ENCODE peak calls at places on chromosomes 12 and 14, in nine cellular contexts. O is ELR; W is stimulated activated CD4-positive, alpha-beta T cell treated with anti-CD3 and anti-CD28 coated beads, TNF-alpha, amount 100 ng/mL, for 48 hours; U is mesenchymal stem cell; L is stimulated activated CD8-positive, alpha-beta memory T cell treated with anti-CD3 and anti-CD28 coated beads, Interleukin-15, amount 100 ng/mL, for 24 hours; K is NCI-H774; G is dermis microvascular lymphatic vessel endothelial cell; F is substantia nigra; R is WTC11. Q is an unnamed sample.

GRCh38 chr12:90652280-90652679 is 302.7 kb downstream of the CCER1 start:
- DNase-seq in O (no peak), W (no peak), U (no peak), L (no peak), K (no peak), G (no peak), F (no peak), R (no peak), Q (no peak)

GRCh38 chr14:100524933-100525243 is 62.3 kb downstream of the BEGAIN start:
- DNase-seq in O (no peak), W (peak; percentile 37), U (no peak), L (no peak), K (no peak), G (no peak), F (no peak), R (peak; percentile 76), Q (peak; percentile 32)

GRCh38 chr14:72753044-72753710 is 140.7 kb downstream of the DPF3 start:
- DNase-seq in O (no peak), W (no peak), U (no peak), L (no peak), K (no peak), G (no peak), F (no peak), R (no peak), Q (no peak)

GRCh38 chr12:113879658-113880057 is 86.5 kb downstream of the RBM19 start:
- DNase-seq in O (no peak), W (no peak), U (no peak), L (no peak), K (no peak), G (no peak), F (no peak), R (no peak), Q (no peak)

GRCh38 chr14:51453869-51454268 is 197.8 kb upstream of the FRMD6 start:
- DNase-seq in O (no peak), W (no peak), U (no peak), L (no peak), K (no peak), G (peak; percentile 80), F (no peak), R (no peak), Q (no peak)

GRCh38 chr12:3550839-3551238 is 59.8 kb downstream of the PRMT8 start:
- DNase-seq in O (no peak), W (no peak), U (no peak), L (no peak), K (no peak), G (no peak), F (no peak), R (no peak), Q (no peak)

GRCh38 chr12:58413794-58414193 is 472.4 kb downstream of the ATP23 start:
- DNase-seq in O (peak; percentile 89), W (no peak), U (peak; percentile 79), L (no peak), K (no peak), G (peak; percentile 74), F (no peak), R (no peak), Q (no peak)

GRCh38 chr14:60756847-60757246 is 22.3 kb downstream of the MNAT1 start:
- DNase-seq in O (peak; percentile 11), W (no peak), U (no peak), L (no peak), K (no peak), G (peak; percentile 7), F (no peak), R (no peak), Q (no peak)

GRCh38 chr12:105057174-105057573 is 27.1 kb downstream of the ALDH1L2 start:
- DNase-seq in O (no peak), W (no peak), U (no peak), L (no peak), K (no peak), G (no peak), F (no peak), R (no peak), Q (no peak)

GRCh38 chr12:89111964-89112363 is 240.3 kb downstream of the DUSP6 start:
- DNase-seq in O (no peak), W (no peak), U (no peak), L (no peak), K (no peak), G (no peak), F (no peak), R (no peak), Q (no peak)

GRCh38 chr12:56162468-56163290 is 4.5 kb downstream of the MYL6 start:
- DNase-seq in O (no peak), W (no peak), U (no peak), L (no peak), K (no peak), G (no peak), F (no peak), R (no peak), Q (no peak)

GRCh38 chr14:70317969-70318634 is 41.4 kb downstream of the COX16 start:
- DNase-seq in O (peak; percentile 66), W (no peak), U (peak; percentile 41), L (no peak), K (no peak), G (peak; percentile 59), F (no peak), R (peak; percentile 49), Q (no peak)

GRCh38 chr12:108640802-108641445 is 7.2 kb upstream of the SELPLG start:
- DNase-seq in O (peak; percentile 53), W (no peak), U (no peak), L (no peak), K (no peak), G (no peak), F (no peak), R (no peak), Q (peak; percentile 77)

GRCh38 chr14:69335421-69335820 is 62.7 kb downstream of the ERH start:
- DNase-seq in O (peak; percentile 31), W (no peak), U (no peak), L (no peak), K (no peak), G (no peak), F (no peak), R (no peak), Q (no peak)

GRCh38 chr12:2893007-2893406 is 2.3 kb downstream of the TULP3 start:
- DNase-seq in O (peak; percentile 85), W (no peak), U (peak; percentile 84), L (no peak), K (no peak), G (peak; percentile 39), F (no peak), R (no peak), Q (no peak)

GRCh38 chr12:46629331-46630229 is 196.2 kb downstream of the SLC38A4 start:
- DNase-seq in O (no peak), W (no peak), U (no peak), L (no peak), K (no peak), G (no peak), F (no peak), R (no peak), Q (no peak)

GRCh38 chr14:63178912-63179311 is 25.3 kb upstream of the RHOJ start:
- DNase-seq in O (peak; percentile 32), W (no peak), U (no peak), L (no peak), K (no peak), G (peak; percentile 83), F (no peak), R (no peak), Q (no peak)

GRCh38 chr12:115012861-115013667 is 329.1 kb upstream of the TBX3 start:
- DNase-seq in O (no peak), W (no peak), U (peak; percentile 7), L (no peak), K (no peak), G (no peak), F (no peak), R (no peak), Q (no peak)

GRCh38 chr14:101595887-101596721 is 34.8 kb downstream of the DIO3 start:
- DNase-seq in O (no peak), W (no peak), U (no peak), L (no peak), K (no peak), G (no peak), F (no peak), R (no peak), Q (no peak)

GRCh38 chr12:53223391-53224267 is 8.4 kb downstream of the RARG start:
- DNase-seq in O (peak; percentile 48), W (no peak), U (peak; percentile 69), L (no peak), K (no peak), G (peak; percentile 56), F (no peak), R (no peak), Q (no peak)

GRCh38 chr12:115354476-115354890 is 670.5 kb upstream of the TBX3 start:
- DNase-seq in O (no peak), W (no peak), U (peak; percentile 24), L (no peak), K (no peak), G (no peak), F (no peak), R (no peak), Q (no peak)

GRCh38 chr12:128969480-128970055 is 116.3 kb downstream of the GLT1D1 start:
- DNase-seq in O (no peak), W (peak; percentile 8), U (no peak), L (no peak), K (peak; percentile 95), G (no peak), F (peak; percentile 2), R (peak; percentile 36), Q (no peak)

GRCh38 chr14:21734457-21735074 is 60.9 kb upstream of the OR4E1 start:
- DNase-seq in O (peak; percentile 68), W (peak; percentile 24), U (peak; percentile 36), L (no peak), K (no peak), G (peak; percentile 63), F (no peak), R (no peak), Q (no peak)

GRCh38 chr14:25132734-25133422 is 82.9 kb upstream of the STXBP6 start:
- DNase-seq in O (peak; percentile 51), W (peak; percentile 23), U (peak; percentile 60), L (peak; percentile 6), K (peak; percentile 71), G (peak; percentile 23), F (peak; percentile 27), R (peak; percentile 76), Q (no peak)

GRCh38 chr12:58502236-58502635 is 418.1 kb downstream of the LRIG3 start:
- DNase-seq in O (no peak), W (no peak), U (peak; percentile 62), L (no peak), K (peak; percentile 97), G (no peak), F (no peak), R (no peak), Q (no peak)

GRCh38 chr12:88242161-88242925 is 100.2 kb downstream of the TMTC3 start:
- DNase-seq in O (peak; percentile 98), W (no peak), U (peak; percentile 90), L (no peak), K (no peak), G (peak; percentile 82), F (no peak), R (no peak), Q (no peak)

GRCh38 chr12:120978296-120979219 is at the start of gene HNF1A:
- DNase-seq in O (no peak), W (no peak), U (no peak), L (no peak), K (no peak), G (no peak), F (no peak), R (no peak), Q (no peak)

GRCh38 chr12:132447327-132447720 is 42.6 kb upstream of the FBRSL1 start:
- DNase-seq in O (no peak), W (no peak), U (no peak), L (no peak), K (no peak), G (no peak), F (no peak), R (no peak), Q (no peak)

GRCh38 chr14:51929156-51929555 is 60.2 kb upstream of the RTRAF start:
- DNase-seq in O (peak; percentile 23), W (no peak), U (peak; percentile 62), L (no peak), K (no peak), G (no peak), F (no peak), R (no peak), Q (no peak)

GRCh38 chr12:110860833-110861291 is 14.1 kb downstream of the CCDC63 start:
- DNase-seq in O (no peak), W (no peak), U (peak; percentile 6), L (no peak), K (no peak), G (peak; percentile 42), F (no peak), R (no peak), Q (no peak)

GRCh38 chr12:119468286-119468685 is 125.3 kb upstream of the TMEM233 start:
- DNase-seq in O (no peak), W (no peak), U (no peak), L (no peak), K (no peak), G (no peak), F (no peak), R (no peak), Q (no peak)

Q was measured in suprapubic skin.